ENCODE peak calls at places on chromosomes 3 and 15, in four cellular contexts. X, P, O and T are unnamed samples.

GRCh38 chr15:88932271-88932874 is 19.2 kb upstream of the MFGE8 start:
- DNase-seq in X (no peak), P (no peak), O (no peak), T (no peak)

GRCh38 chr15:42737529-42738328 is 801 bp upstream of the CDAN1 start:
- DNase-seq in X (no peak), P (no peak), O (no peak), T (no peak)

GRCh38 chr3:47225310-47225906 is 57.2 kb downstream of the KIF9 start:
- DNase-seq in X (no peak), P (no peak), O (no peak), T (no peak)

GRCh38 chr3:133828576-133829309 is 23.1 kb downstream of the SRPRB start:
- DNase-seq in X (no peak), P (no peak), O (peak; percentile 1), T (no peak)

GRCh38 chr3:86695752-86696151 is 295.2 kb downstream of the VGLL3 start:
- DNase-seq in X (no peak), P (no peak), O (no peak), T (no peak)

GRCh38 chr3:153356908-153357307 is 194.9 kb downstream of the RAP2B start:
- DNase-seq in X (no peak), P (no peak), O (no peak), T (no peak)

GRCh38 chr3:141949394-141949793 is 73.0 kb downstream of the ATP1B3 start:
- DNase-seq in X (no peak), P (no peak), O (no peak), T (no peak)

GRCh38 chr3:52879090-52879489 is 18.3 kb downstream of the STIMATE start:
- DNase-seq in X (no peak), P (no peak), O (no peak), T (no peak)

DNA sequence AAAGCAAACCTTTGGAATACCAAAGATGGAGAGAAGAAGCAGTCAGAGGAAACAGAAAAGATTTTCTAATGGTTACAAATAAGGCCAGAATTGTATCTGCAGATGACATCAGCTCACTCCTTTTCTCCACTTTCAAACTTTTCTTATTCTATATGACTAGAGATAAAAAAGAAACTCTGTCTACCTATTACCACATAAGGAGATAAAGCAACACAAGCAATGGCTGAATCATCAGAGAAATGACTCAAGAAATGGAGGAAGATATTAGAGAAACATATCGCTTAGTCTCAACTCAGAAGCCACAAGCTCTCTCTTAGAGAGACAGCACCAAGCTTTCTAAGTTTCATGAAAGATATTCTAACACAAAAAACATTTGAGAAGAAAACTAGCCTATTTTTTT is 784.0 kb downstream of the ZPLD1 start:
- DNase-seq in X (no peak), P (no peak), O (no peak), T (no peak)
- TF ChIP-seq POLR2A in X (no peak), P (no peak), O (no peak), T (no peak)

GRCh38 chr3:181711325-181712135 is at the start of gene SOX2:
- DNase-seq in X (no peak), P (no peak), O (no peak), T (peak; percentile 57)
- TF ChIP-seq POLR2A in X (no peak), P (no peak), O (no peak), T (no peak)

GRCh38 chr3:33791477-33792166 is 6.8 kb upstream of the PDCD6IP start:
- DNase-seq in X (no peak), P (no peak), O (no peak), T (no peak)
- TF ChIP-seq POLR2A in X (no peak), P (no peak), O (no peak), T (no peak)

DNA sequence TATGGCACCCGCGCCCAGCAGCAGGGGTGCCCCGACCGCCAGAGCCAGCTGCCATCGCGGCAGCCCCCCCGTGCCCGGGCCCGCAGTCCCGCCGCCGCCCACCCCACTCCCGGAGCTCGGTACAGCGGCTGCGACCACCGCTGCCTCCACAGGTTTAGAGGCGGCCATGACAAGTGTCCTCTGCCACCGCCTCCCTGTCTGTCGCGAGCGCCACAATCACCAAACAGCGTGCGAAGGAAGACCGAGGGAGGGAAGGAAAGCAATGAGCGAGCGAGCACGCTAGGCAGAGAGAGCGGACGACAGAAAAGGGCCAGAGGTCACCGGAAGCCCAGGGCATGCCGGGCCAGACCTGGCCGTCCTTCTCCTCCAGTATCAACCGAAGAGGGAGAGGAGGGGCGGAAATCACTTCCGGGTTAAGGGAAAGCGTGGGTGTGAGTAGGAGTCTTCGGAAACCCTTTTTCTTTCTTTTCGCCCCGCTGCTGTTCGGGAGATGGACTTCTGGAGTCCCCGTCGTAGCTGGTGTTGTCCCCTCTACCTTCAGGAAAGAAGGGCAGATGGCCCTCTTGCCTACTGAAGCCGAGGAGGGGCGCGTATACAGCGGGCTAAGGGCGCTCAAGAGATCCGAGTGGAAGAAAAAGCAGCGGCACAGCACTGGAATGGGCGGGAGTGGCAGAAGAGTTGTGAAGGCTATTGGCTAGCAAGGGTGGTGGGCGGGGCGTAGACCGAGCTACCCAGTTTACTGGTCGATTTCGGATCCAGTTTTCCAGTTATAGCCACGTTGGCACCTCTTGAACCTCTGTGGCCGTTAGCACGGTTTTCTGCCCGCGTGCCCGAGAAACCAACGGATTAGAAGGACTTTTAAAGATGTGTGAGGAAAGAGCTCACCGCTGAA is at the start of the genes LNP1 and TOMM70:
- DNase-seq in X (peak; percentile 95), P (peak; percentile 97), O (peak; percentile 97), T (peak; percentile 56)
- TF ChIP-seq POLR2A in X (peak; percentile 75), P (peak; percentile 66), O (no peak), T (peak; percentile 87)

GRCh38 chr15:78104119-78104479 is 11.7 kb downstream of the SH2D7 start:
- DNase-seq in X (no peak), P (no peak), O (no peak), T (no peak)

GRCh38 chr15:78102741-78103140 is 10.4 kb downstream of the SH2D7 start:
- DNase-seq in X (no peak), P (no peak), O (no peak), T (no peak)

GRCh38 chr15:78102211-78102610 is 9.8 kb downstream of the SH2D7 start:
- DNase-seq in X (no peak), P (no peak), O (no peak), T (no peak)

GRCh38 chr15:78104566-78105500 is 12.5 kb downstream of the SH2D7 start:
- DNase-seq in X (no peak), P (no peak), O (no peak), T (no peak)

DNA sequence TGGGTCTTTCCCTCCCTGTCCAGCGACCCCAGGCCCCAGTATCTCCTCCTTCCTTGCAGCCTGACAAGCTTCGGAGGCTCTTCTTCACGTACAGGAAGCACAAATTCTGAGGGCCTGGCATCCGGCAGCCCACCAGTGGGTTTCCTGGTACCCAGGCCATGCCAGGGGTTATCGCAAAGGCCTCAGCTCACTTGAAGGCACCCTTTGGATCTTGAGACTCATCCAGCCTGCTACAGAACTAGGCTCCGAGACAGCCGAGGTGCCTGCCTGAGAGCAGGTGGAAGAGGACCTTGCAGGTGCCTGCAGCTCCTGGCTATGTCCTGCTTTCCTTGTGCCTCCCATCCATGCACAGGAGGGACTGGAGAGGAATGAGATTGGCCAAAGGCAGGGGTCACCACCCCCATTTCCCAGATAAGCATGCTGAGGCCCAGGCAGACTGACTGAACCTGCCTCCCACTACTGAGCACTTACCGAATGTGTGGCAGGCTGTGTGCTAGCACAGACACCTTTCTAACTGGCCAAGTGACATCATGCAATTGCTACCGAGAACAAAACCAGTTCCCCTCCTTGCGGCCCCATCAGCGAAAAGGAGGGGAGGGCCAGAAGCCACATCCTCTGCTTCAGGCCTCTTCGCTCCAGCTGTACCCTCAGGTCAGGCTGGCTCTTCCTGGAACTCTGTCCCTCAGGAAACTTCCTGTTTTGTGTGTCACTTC is 11.2 kb downstream of the SH2D7 start:
- DNase-seq in X (no peak), P (no peak), O (no peak), T (peak; percentile 79)
- TF ChIP-seq POLR2A in X (no peak), P (no peak), O (no peak), T (peak; percentile 30)